ENCODE peak calls at places on chromosome 14, in six cellular contexts. I is BJ, R is GM12865, F is mammary epithelial cell, H is uterus, K is fibroblast of pulmonary artery. O is an unnamed sample.

GRCh38 chr14:102829106-102829505 is 51.9 kb downstream of the TRAF3 start:
- DNase-seq in I (no peak), F (no peak), R (no peak), K (peak), H (no peak), O (no peak)

GRCh38 chr14:43471595-43471994 is 1035.5 kb downstream of the FSCB start:
- DNase-seq in F (no peak), I (no peak), R (no peak), K (no peak), H (no peak), O (no peak)

GRCh38 chr14:52272375-52272774 is 4.9 kb downstream of the PTGDR start:
- DNase-seq in R (peak), F (peak), K (peak), H (no peak), I (no peak), O (no peak)

GRCh38 chr14:37874429-37875109 is 279.1 kb downstream of the TTC6 start:
- DNase-seq in K (peak), I (no peak), R (peak), F (peak), H (peak), O (peak)

GRCh38 chr14:65949711-65950516 is 536.3 kb upstream of the CCDC196 start:
- DNase-seq in H (peak), R (peak), K (peak), I (no peak), F (peak), O (no peak)

GRCh38 chr14:91511014-91511466 is 930 bp upstream of the PPP4R3A start:
- DNase-seq in I (no peak), F (no peak), R (no peak), K (no peak), H (no peak), O (no peak)

GRCh38 chr14:102951034-102951433 is 28.6 kb downstream of the AMN start:
- DNase-seq in K (peak), I (no peak), F (no peak), R (no peak), H (peak), O (no peak)

GRCh38 chr14:71588028-71588427 is 344.2 kb upstream of the RGS6 start:
- DNase-seq in K (peak), I (no peak), F (no peak), R (no peak), H (no peak), O (no peak)

GRCh38 chr14:24310666-24311604 is at the start of gene LTB4R:
- DNase-seq in F (peak), K (peak), H (peak), I (no peak), R (peak), O (peak)

GRCh38 chr14:61476737-61477410 is 155.5 kb downstream of the PRKCH start:
- DNase-seq in K (peak), R (peak), F (peak), H (peak), I (peak), O (no peak)

GRCh38 chr14:80658733-80659132 is 282.8 kb downstream of the CEP128 start:
- DNase-seq in R (no peak), K (no peak), H (no peak), F (no peak), I (no peak), O (no peak)

GRCh38 chr14:26905219-26905618 is 307.4 kb upstream of the NOVA1 start:
- DNase-seq in I (no peak), H (no peak), F (no peak), K (no peak), R (no peak), O (no peak)

GRCh38 chr14:24335461-24336146 is 733 bp upstream of the ADCY4 start:
- DNase-seq in F (no peak), R (no peak), K (no peak), H (no peak), I (no peak), O (no peak)

GRCh38 chr14:88630565-88630964 is 67.7 kb downstream of the ZC3H14 start:
- DNase-seq in K (peak), H (no peak), F (peak), R (peak), I (peak), O (no peak)

GRCh38 chr14:100442036-100442435 is 118.9 kb downstream of the SLC25A47 start:
- DNase-seq in I (no peak), H (no peak), R (no peak), K (no peak), F (no peak), O (no peak)

GRCh38 chr14:89294060-89294459 is 123.0 kb downstream of the FOXN3 start:
- DNase-seq in I (no peak), H (no peak), K (no peak), R (no peak), F (no peak), O (no peak)

GRCh38 chr14:96245710-96246534 is 10.1 kb upstream of the BDKRB1 start:
- DNase-seq in F (no peak), R (no peak), H (no peak), I (no peak), K (no peak), O (no peak)

GRCh38 chr14:34699873-34700621 is 14.3 kb downstream of the CFL2 start:
- DNase-seq in H (no peak), K (peak), F (peak), I (peak), R (no peak), O (no peak)

GRCh38 chr14:104134061-104134965 is 4.1 kb upstream of the KIF26A start:
- DNase-seq in R (no peak), K (no peak), F (no peak), I (no peak), H (no peak), O (peak)

GRCh38 chr14:58239259-58240210 is 5.1 kb upstream of the PSMA3 start:
- DNase-seq in K (peak), R (peak), F (peak), H (peak), I (no peak), O (peak)

GRCh38 chr14:69355955-69356321 is 42.2 kb downstream of the ERH start:
- DNase-seq in F (no peak), R (no peak), I (peak), H (peak), K (peak), O (peak)

GRCh38 chr14:29310757-29311156 is 544.2 kb downstream of the FOXG1 start:
- DNase-seq in I (peak), H (no peak), F (no peak), R (no peak), K (peak), O (no peak)

GRCh38 chr14:24270537-24271133 is 762 bp downstream of the RABGGTA start:
- DNase-seq in H (no peak), K (no peak), R (no peak), I (no peak), F (no peak), O (no peak)

GRCh38 chr14:101184104-101184455 is 280.6 kb upstream of the RTL1 start:
- DNase-seq in F (no peak), I (no peak), H (peak), R (no peak), K (no peak), O (no peak)

GRCh38 chr14:71155743-71156142 is 248.5 kb downstream of the PCNX1 start:
- DNase-seq in I (no peak), K (peak), R (no peak), F (no peak), H (no peak), O (no peak)

GRCh38 chr14:92945959-92946846 is 23.3 kb downstream of the CHGA start:
- DNase-seq in H (no peak), R (no peak), K (peak), I (no peak), F (peak), O (no peak)

GRCh38 chr14:79951572-79951971 is 259.7 kb downstream of the DIO2 start:
- DNase-seq in R (no peak), F (no peak), I (no peak), K (no peak), H (no peak), O (no peak)

GRCh38 chr14:77603654-77604270 is 12.7 kb downstream of the SPTLC2 start:
- DNase-seq in H (no peak), I (no peak), K (peak), F (no peak), R (no peak), O (no peak)

GRCh38 chr14:97846156-97846555 is 1049.0 kb downstream of the VRK1 start:
- DNase-seq in R (no peak), I (no peak), F (no peak), H (no peak), K (no peak), O (no peak)

GRCh38 chr14:69796797-69797500 is at the start of gene SLC10A1:
- DNase-seq in H (no peak), K (no peak), R (no peak), I (no peak), F (no peak), O (no peak)

GRCh38 chr14:53850714-53851296 is 105.8 kb downstream of the BMP4 start:
- DNase-seq in R (no peak), F (peak), K (peak), I (peak), H (no peak), O (no peak)

GRCh38 chr14:58297412-58297761 is 968 bp upstream of the ARID4A start:
- DNase-seq in K (no peak), I (no peak), F (no peak), H (no peak), R (no peak), O (no peak)

GRCh38 chr14:34554540-34555250 is 15.2 kb upstream of the EAPP start:
- DNase-seq in R (no peak), I (no peak), F (peak), K (no peak), H (no peak), O (peak)

GRCh38 chr14:49541049-49541448 is 45.1 kb downstream of the RPS29 start:
- DNase-seq in H (no peak), I (no peak), F (no peak), K (no peak), R (no peak), O (no peak)

GRCh38 chr14:88143817-88144216 is 138.9 kb downstream of the GPR65 start:
- DNase-seq in I (no peak), R (no peak), F (no peak), K (no peak), H (no peak), O (no peak)

GRCh38 chr14:95206534-95206933 is 49.2 kb upstream of the DICER1 start:
- DNase-seq in R (no peak), K (no peak), F (no peak), H (no peak), I (no peak), O (no peak)

GRCh38 chr14:105519946-105520698 is 6.3 kb upstream of the TMEM121 start:
- DNase-seq in H (no peak), F (no peak), R (no peak), I (no peak), K (no peak), O (no peak)

GRCh38 chr14:105517096-105517495 is 9.3 kb upstream of the TMEM121 start:
- DNase-seq in I (no peak), F (no peak), K (no peak), H (no peak), R (no peak), O (no peak)
- TF ChIP-seq CTCF in I (no peak), F (no peak), K (no peak), H (no peak), R (no peak), O (no peak)

GRCh38 chr14:106522990-106523389 is 996.6 kb downstream of the TMEM121 start:
- DNase-seq in R (no peak), I (no peak), H (no peak), F (no peak), K (no peak), O (no peak)

GRCh38 chr14:106513302-106513701 is 986.9 kb downstream of the TMEM121 start:
- DNase-seq in R (no peak), H (no peak), F (no peak), I (no peak), K (no peak), O (no peak)

GRCh38 chr14:106518054-106518943 is 991.9 kb downstream of the TMEM121 start:
- DNase-seq in F (no peak), I (no peak), R (peak), H (peak), K (no peak), O (no peak)
- TF ChIP-seq CTCF in F (no peak), I (no peak), R (peak), H (no peak), K (no peak), O (no peak)

DNA sequence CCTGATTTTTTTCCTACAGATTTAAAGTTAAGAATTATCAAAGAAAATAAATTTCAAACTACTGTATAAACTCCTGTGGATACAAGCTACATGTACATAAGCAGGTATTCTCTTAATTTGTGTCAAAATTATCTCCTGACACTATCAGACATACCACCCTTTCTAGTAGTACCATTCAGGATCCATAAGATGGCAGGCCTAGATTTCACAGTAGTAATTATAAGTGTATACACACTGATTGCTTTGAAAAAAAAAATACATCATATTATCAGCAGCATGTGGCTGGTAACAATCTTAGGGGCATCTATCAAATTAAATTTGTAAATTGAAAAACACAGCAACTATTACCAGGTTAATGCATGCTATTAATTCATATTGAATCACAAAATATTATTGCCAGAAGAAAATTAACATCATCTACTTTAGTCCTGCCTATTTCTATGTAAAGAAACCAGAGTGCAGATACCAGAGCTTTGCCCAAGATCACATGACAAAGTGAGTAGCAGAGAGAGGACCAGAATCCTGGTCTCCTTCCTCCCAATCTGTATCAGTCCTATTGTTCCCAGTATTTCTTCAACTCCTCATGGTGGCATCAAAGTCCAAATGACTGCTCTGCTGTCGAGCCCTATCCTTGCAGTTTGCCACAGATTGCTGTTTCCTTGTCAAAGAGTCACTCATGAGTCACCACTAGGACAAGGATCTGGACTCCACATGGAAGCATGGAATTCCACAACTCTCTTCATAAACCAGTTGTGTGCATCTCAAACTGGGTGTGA is 27.7 kb upstream of the CALM1 start:
- DNase-seq in H (no peak), R (no peak), F (peak), I (no peak), K (no peak), O (no peak)
- TF ChIP-seq CTCF in H (no peak), R (no peak), F (peak), I (no peak), K (peak), O (peak)

DNA sequence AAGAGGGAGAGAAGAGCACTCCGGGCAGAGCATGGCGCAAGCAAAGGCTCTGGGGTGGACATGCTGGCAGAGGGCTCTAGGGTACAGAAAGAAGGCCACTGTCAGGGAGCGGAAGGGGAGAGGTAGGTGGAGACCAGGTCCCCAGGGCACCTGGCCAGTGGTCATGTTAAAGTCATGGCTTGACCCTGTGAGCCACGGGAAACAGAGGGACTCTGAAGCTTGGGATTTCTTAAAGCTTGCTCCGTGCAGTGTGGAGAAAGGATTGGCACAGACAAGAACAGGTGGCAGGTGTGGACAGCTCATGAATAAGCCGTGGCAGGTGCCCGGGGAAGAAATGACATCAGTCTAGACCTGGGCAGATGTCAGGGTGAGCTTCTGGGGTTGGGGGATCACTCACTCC is 413.8 kb downstream of the BCL11B start:
- DNase-seq in F (no peak), H (no peak), K (no peak), R (no peak), I (no peak), O (no peak)
- TF ChIP-seq CTCF in F (no peak), H (no peak), K (no peak), R (no peak), I (no peak), O (no peak)

GRCh38 chr14:64935508-64935907 is 7.0 kb downstream of the GPX2 start:
- DNase-seq in H (no peak), K (no peak), F (no peak), I (no peak), R (no peak), O (no peak)

GRCh38 chr14:64939817-64940190 is 2.7 kb downstream of the GPX2 start:
- DNase-seq in I (no peak), R (no peak), F (no peak), K (no peak), H (no peak), O (no peak)

GRCh38 chr14:64938972-64939816 is 3.4 kb downstream of the GPX2 start:
- DNase-seq in F (no peak), I (no peak), K (no peak), H (no peak), R (no peak), O (no peak)

GRCh38 chr14:64937176-64937820 is 5.2 kb downstream of the GPX2 start:
- DNase-seq in F (no peak), I (no peak), K (peak), H (no peak), R (no peak), O (no peak)

GRCh38 chr14:64937821-64938193 is 4.7 kb downstream of the GPX2 start:
- DNase-seq in H (no peak), R (no peak), K (peak), I (no peak), F (no peak), O (no peak)
- TF ChIP-seq CTCF in H (peak), R (no peak), K (peak), I (peak), F (peak), O (peak)

GRCh38 chr14:74571901-74572828 is 39.9 kb downstream of the LTBP2 start:
- DNase-seq in I (peak), F (peak), R (no peak), H (peak), K (peak), O (no peak)

GRCh38 chr14:74572829-74573360 is 39.1 kb downstream of the LTBP2 start:
- DNase-seq in K (no peak), I (no peak), H (no peak), R (no peak), F (peak), O (no peak)

GRCh38 chr14:74574092-74574438 is 38.0 kb downstream of the LTBP2 start:
- DNase-seq in K (no peak), I (no peak), F (no peak), H (no peak), R (no peak), O (no peak)

GRCh38 chr14:74574706-74575105 is 37.3 kb downstream of the LTBP2 start:
- DNase-seq in K (no peak), F (peak), R (no peak), H (no peak), I (no peak), O (no peak)

GRCh38 chr14:74573421-74574091 is 38.5 kb downstream of the LTBP2 start:
- DNase-seq in I (no peak), H (no peak), K (no peak), F (peak), R (no peak), O (no peak)
- TF ChIP-seq CTCF in I (no peak), H (no peak), K (no peak), F (peak), R (no peak), O (no peak)

DNA sequence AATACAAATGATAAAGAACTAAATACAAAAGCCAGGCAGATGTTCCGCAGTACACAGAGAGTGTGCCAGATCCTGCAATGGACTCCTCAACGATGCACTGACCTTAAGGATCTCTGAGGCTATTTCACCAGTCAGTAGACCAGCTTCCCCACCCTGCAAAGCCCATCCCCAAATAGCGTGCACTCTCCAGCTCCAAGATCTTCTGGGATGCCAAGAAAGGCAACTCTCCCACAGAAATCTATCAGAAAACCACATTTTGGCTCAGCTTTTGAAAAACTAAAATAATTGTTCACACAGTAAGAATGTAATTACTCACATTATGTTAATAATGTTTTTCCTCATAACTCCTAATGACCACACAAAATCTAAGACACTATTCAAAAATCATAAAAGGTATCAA is 90.4 kb downstream of the PPP2R5E start:
- DNase-seq in F (no peak), I (no peak), K (no peak), R (no peak), H (no peak), O (no peak)
- TF ChIP-seq CTCF in F (no peak), I (no peak), K (no peak), R (no peak), H (no peak), O (no peak)

GRCh38 chr14:21090194-21090939 is 8.1 kb downstream of the ZNF219 start:
- DNase-seq in I (no peak), F (no peak), K (no peak), H (no peak), R (no peak), O (no peak)
- TF ChIP-seq CTCF in I (peak), F (peak), K (peak), H (peak), R (peak), O (peak)

DNA sequence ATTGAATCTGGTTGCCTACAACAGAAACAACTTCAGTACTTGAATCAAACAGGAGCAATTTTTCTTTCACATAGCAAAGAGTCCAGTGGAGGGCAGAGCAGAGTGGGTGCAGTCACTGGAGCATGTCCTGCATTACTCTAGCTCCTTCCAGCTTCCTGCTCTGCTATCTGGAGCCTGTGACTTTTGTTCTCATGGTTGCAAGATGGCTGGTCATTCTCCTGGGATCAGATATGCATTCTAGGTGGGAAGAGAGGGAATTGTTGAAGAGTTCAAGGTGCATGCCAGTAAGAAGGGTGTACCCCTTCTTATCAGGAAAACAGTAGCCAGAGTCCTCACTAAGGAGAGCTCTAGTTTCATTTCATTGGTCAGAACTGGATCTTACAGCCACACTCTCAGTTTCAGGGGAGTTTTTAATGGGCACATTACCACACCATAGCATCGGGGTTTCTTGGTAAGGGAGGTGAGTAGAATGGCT is 8.0 kb downstream of the IFT43 start:
- DNase-seq in H (no peak), I (no peak), K (no peak), R (peak), F (no peak), O (no peak)
- TF ChIP-seq CTCF in H (no peak), I (no peak), K (no peak), R (no peak), F (no peak), O (no peak)

GRCh38 chr14:105216490-105217247 is 31.7 kb upstream of the BTBD6 start:
- DNase-seq in I (no peak), H (no peak), F (no peak), R (no peak), K (no peak), O (no peak)

GRCh38 chr14:105215602-105216001 is 32.7 kb upstream of the BTBD6 start:
- DNase-seq in H (no peak), K (no peak), I (no peak), F (no peak), R (no peak), O (no peak)

GRCh38 chr14:105212541-105213305 is 31.6 kb upstream of the NUDT14 start:
- DNase-seq in I (no peak), F (no peak), K (no peak), H (no peak), R (no peak), O (no peak)

GRCh38 chr14:105213396-105213795 is 32.3 kb upstream of the NUDT14 start:
- DNase-seq in F (no peak), H (no peak), K (no peak), R (no peak), I (no peak), O (no peak)

GRCh38 chr14:105214324-105214915 is 33.3 kb upstream of the NUDT14 start:
- DNase-seq in R (no peak), K (no peak), I (no peak), F (no peak), H (no peak), O (no peak)
- TF ChIP-seq CTCF in R (no peak), K (no peak), I (no peak), F (no peak), H (no peak), O (no peak)

O was measured in ascending aorta.